ENCODE peak calls at places on chromosomes 2 and 18, in seven cellular contexts. H is IMR-90, P is HFFc6, B is T-helper 9 cell, Y is fibroblast of mammary gland, N is caudate nucleus, A is KG1. R is an unnamed sample.

GRCh38 chr2:45288532-45288931 is 279.3 kb upstream of the SIX2 start:
- DNase-seq in H (peak), P (no peak), A (no peak), Y (peak), B (no peak), N (no peak), R (no peak)

GRCh38 chr2:43848174-43848573 is 9.4 kb downstream of the ABCG8 start:
- DNase-seq in Y (no peak), N (no peak), B (no peak), A (no peak), P (peak), H (peak), R (no peak)

GRCh38 chr18:75757951-75758350 is 330.4 kb upstream of the SMIM21 start:
- DNase-seq in H (no peak), P (no peak), A (no peak), N (no peak), B (no peak), Y (no peak), R (no peak)

GRCh38 chr2:124668161-124668560 is 643.1 kb downstream of the CNTNAP5 start:
- DNase-seq in N (no peak), A (no peak), P (no peak), Y (no peak), B (no peak), H (peak), R (no peak)

GRCh38 chr2:86375623-86376022 is 38.2 kb upstream of the REEP1 start:
- DNase-seq in B (no peak), N (no peak), H (no peak), P (no peak), A (no peak), Y (no peak), R (no peak)

GRCh38 chr2:17298453-17298852 is 219.8 kb downstream of the RAD51AP2 start:
- DNase-seq in Y (no peak), N (no peak), P (no peak), H (no peak), B (no peak), A (no peak), R (no peak)

GRCh38 chr2:215773728-215774127 is 239.6 kb downstream of the MREG start:
- DNase-seq in N (no peak), Y (peak), P (peak), H (peak), A (no peak), B (no peak), R (peak)

GRCh38 chr2:86671304-86671981 is 47.8 kb upstream of the RNF103 start:
- DNase-seq in Y (peak), A (no peak), P (no peak), B (no peak), N (no peak), H (peak), R (no peak)

GRCh38 chr2:215712850-215713230 is 277.0 kb upstream of the FN1 start:
- DNase-seq in Y (peak), B (no peak), H (peak), N (no peak), A (no peak), P (no peak), R (peak)

GRCh38 chr2:120638450-120638849 is 97.2 kb upstream of the GLI2 start:
- DNase-seq in Y (no peak), P (no peak), B (no peak), H (no peak), A (no peak), N (no peak), R (no peak)

GRCh38 chr2:235832941-235833340 is 335.2 kb downstream of the GBX2 start:
- DNase-seq in P (no peak), B (no peak), Y (no peak), H (no peak), A (no peak), N (no peak), R (no peak)

GRCh38 chr2:68751397-68752339 is 17.1 kb downstream of the ARHGAP25 start:
- DNase-seq in Y (peak), P (peak), N (peak), B (peak), A (peak), H (peak), R (peak)

R was measured in fibroblast of gingiva.